ENCODE peak calls at places on chromosomes 4 and X, in nine cellular contexts. N is caudate nucleus, F is MV-4-11, Z is cardiac septum, R is dermis microvascular lymphatic vessel endothelial cell, Q is WTC11, H is H9, E is left lung, I is AG09319. P is an unnamed sample.

GRCh38 chrX:149984411-149984810 is 46.1 kb upstream of the EOLA2 start:
- DNase-seq in Z (no peak), I (no peak), R (no peak), N (no peak), E (no peak), H (no peak), F (no peak), Q (no peak), P (no peak)

GRCh38 chr4:139278956-139279722 is 886 bp downstream of the MGARP start:
- DNase-seq in E (peak), Z (no peak), R (peak), N (no peak), Q (peak), F (no peak), I (no peak), H (peak), P (no peak)

GRCh38 chrX:33434256-33435092 is 223.1 kb upstream of the DMD start:
- DNase-seq in I (peak), N (no peak), F (no peak), R (peak), E (no peak), Z (no peak), H (peak), Q (peak), P (peak)

GRCh38 chrX:16828126-16828908 is 41.8 kb downstream of the RBBP7 start:
- DNase-seq in Q (no peak), H (no peak), Z (no peak), N (no peak), E (no peak), I (peak), R (peak), F (peak), P (no peak)

GRCh38 chr4:100742045-100742444 is 224.2 kb upstream of the EMCN start:
- DNase-seq in N (no peak), R (peak), F (peak), E (no peak), Q (no peak), Z (no peak), H (no peak), I (no peak), P (peak)

GRCh38 chr4:155679343-155679742 is 12.7 kb downstream of the GUCY1A1 start:
- DNase-seq in Z (no peak), R (no peak), E (no peak), F (no peak), N (no peak), H (no peak), I (no peak), Q (no peak), P (no peak)

GRCh38 chr4:79288185-79288584 is 37.7 kb downstream of the NAA11 start:
- DNase-seq in I (no peak), H (no peak), Z (no peak), N (no peak), Q (no peak), R (no peak), E (no peak), F (no peak), P (no peak)

GRCh38 chrX:100995469-100995868 is 26.0 kb downstream of the ARL13A start:
- DNase-seq in R (peak), H (no peak), Z (no peak), N (no peak), E (no peak), F (no peak), I (peak), Q (no peak), P (no peak)

GRCh38 chr4:142648378-142648777 is 197.7 kb downstream of the INPP4B start:
- DNase-seq in R (no peak), E (no peak), Z (no peak), N (no peak), I (no peak), H (no peak), Q (no peak), F (no peak), P (no peak)